ENCODE peak calls at places on chromosome 19, in four cellular contexts. C is fibroblast of the conjunctiva, P is HL-60, O is AG10803. Y is an unnamed sample.

GRCh38 chr19:33054623-33055022 is 10.1 kb downstream of the RHPN2 start:
- DNase-seq in C (no peak), P (no peak), O (no peak), Y (no peak)

GRCh38 chr19:30309983-30310805 is 62.0 kb upstream of the ZNF536 start:
- DNase-seq in C (no peak), P (no peak), O (no peak), Y (no peak)

GRCh38 chr19:43623889-43624670 is 4.7 kb upstream of the ZNF428 start:
- DNase-seq in C (no peak), P (no peak), O (no peak), Y (no peak)

GRCh38 chr19:54203151-54203611 is 2.5 kb downstream of the RPS9 start:
- DNase-seq in C (no peak), P (no peak), O (peak), Y (no peak)

GRCh38 chr19:56015756-56016155 is 29.2 kb downstream of the NLRP5 start:
- DNase-seq in C (no peak), P (no peak), O (no peak), Y (no peak)

GRCh38 chr19:1267441-1268391 is 1.4 kb upstream of the CIRBP start:
- DNase-seq in C (no peak), P (peak), O (no peak), Y (no peak)

GRCh38 chr19:47106819-47107200 is 6.8 kb downstream of the ZC3H4 start:
- DNase-seq in C (no peak), P (no peak), O (peak), Y (peak)

GRCh38 chr19:12095111-12095790 is 30.7 kb downstream of the ZNF844 start:
- DNase-seq in C (peak), P (no peak), O (peak), Y (no peak)

GRCh38 chr19:32809254-32809653 is 60.3 kb downstream of the SLC7A9 start:
- DNase-seq in C (no peak), P (no peak), O (no peak), Y (no peak)

GRCh38 chr19:30482956-30483355 is 110.8 kb downstream of the ZNF536 start:
- DNase-seq in C (no peak), P (no peak), O (no peak), Y (no peak)

GRCh38 chr19:45901432-45901903 is 945 bp downstream of the MYPOP start:
- DNase-seq in C (no peak), P (peak), O (peak), Y (peak)

GRCh38 chr19:12907166-12907565 is 11.9 kb downstream of the SYCE2 start:
- DNase-seq in C (no peak), P (no peak), O (no peak), Y (no peak)

GRCh38 chr19:51121257-51121656 is 3.4 kb upstream of the SIGLEC9 start:
- DNase-seq in C (no peak), P (no peak), O (no peak), Y (no peak)

GRCh38 chr19:44050740-44051653 is 839 bp upstream of the ZNF223 start:
- DNase-seq in C (no peak), P (peak), O (peak), Y (no peak)

GRCh38 chr19:41993612-41994483 is at the start of gene ATP1A3:
- DNase-seq in C (no peak), P (peak), O (peak), Y (peak)

GRCh38 chr19:51547397-51548212 is 16.1 kb upstream of the SIGLEC6 start:
- DNase-seq in C (no peak), P (no peak), O (no peak), Y (no peak)

Y was measured in AG20443.